ENCODE peak calls at places on chromosomes 6 and 20, in ten cellular contexts. H is NCI-H1092 treated with DMSO at 0.1 percent for 48 hours; V is GF-D8; B is right atrium auricular region; F is stimulated activated CD4-positive, alpha-beta T cell treated with anti-CD3 and anti-CD28 coated beads, Interleukin-15, amount 100 ng/mL, for 24 hours; Z is MCF 10A; M is dermis blood vessel endothelial cell; S is LNCaP clone FGC; O is activated naive CD4-positive, alpha-beta T cell treated with anti-CD3 and anti-CD28 coated beads for 36 hours; Q is left ventricle myocardium inferior. C is an unnamed sample.

GRCh38 chr20:47428851-47429336 is 72.4 kb upstream of the ZMYND8 start:
- DNase-seq in H (no peak), V (no peak), B (no peak), F (no peak), Z (no peak), M (no peak), S (no peak), O (no peak), Q (no peak), C (no peak)

GRCh38 chr6:159760602-159761057 is 1.2 kb upstream of the ACAT2 start:
- DNase-seq in H (no peak), V (no peak), B (no peak), F (no peak), Z (peak), M (peak), S (no peak), O (no peak), Q (no peak), C (no peak)

GRCh38 chr20:51326241-51326819 is 216.2 kb downstream of the NFATC2 start:
- DNase-seq in H (no peak), V (no peak), B (no peak), F (peak), Z (peak), M (peak), S (no peak), O (peak), Q (peak), C (peak)

GRCh38 chr20:5973172-5973571 is 22.7 kb downstream of the MCM8 start:
- DNase-seq in H (no peak), V (no peak), B (no peak), F (no peak), Z (peak), M (no peak), S (peak), O (no peak), Q (no peak), C (no peak)

GRCh38 chr6:152635949-152636674 is 1.1 kb downstream of the SYNE1 start:
- DNase-seq in H (no peak), V (no peak), B (no peak), F (peak), Z (no peak), M (peak), S (no peak), O (no peak), Q (peak), C (no peak)

GRCh38 chr6:135323202-135323668 is 142.1 kb downstream of the MYB start:
- DNase-seq in H (no peak), V (peak), B (no peak), F (no peak), Z (no peak), M (no peak), S (no peak), O (no peak), Q (no peak), C (no peak)

GRCh38 chr6:11793277-11793676 is 14.7 kb upstream of the ADTRP start:
- DNase-seq in H (no peak), V (no peak), B (no peak), F (no peak), Z (no peak), M (no peak), S (no peak), O (no peak), Q (no peak), C (no peak)

GRCh38 chr6:3805448-3806123 is 43.6 kb upstream of the FAM50B start:
- DNase-seq in H (no peak), V (no peak), B (no peak), F (no peak), Z (peak), M (peak), S (no peak), O (no peak), Q (no peak), C (no peak)

GRCh38 chr6:15911753-15912504 is 217.0 kb upstream of the MYLIP start:
- DNase-seq in H (no peak), V (no peak), B (no peak), F (peak), Z (no peak), M (no peak), S (no peak), O (peak), Q (no peak), C (no peak)